ENCODE peak calls at places on chromosomes 13 and 19, in five cellular contexts. One of them, this sample, is unnamed.

GRCh38 chr19:11381535-11382369 is 2.4 kb downstream of the EPOR start:
- DNase-seq in MM.1S: peak; percentile 92
- DNase-seq in PC-3: peak; percentile 99
- DNase-seq in GM23338: peak; percentile 96
- DNase-seq in neural progenitor cell: peak; percentile 95
- DNase-seq in this sample: no peak

GRCh38 chr19:58562126-58563033 is 4.0 kb upstream of the UBE2M start:
- DNase-seq in MM.1S: no peak
- DNase-seq in PC-3: peak; percentile 55
- DNase-seq in GM23338: peak; percentile 78
- DNase-seq in neural progenitor cell: peak; percentile 52
- DNase-seq in this sample: no peak

GRCh38 chr19:32337176-32337808 is 8.1 kb upstream of the ZNF507 start:
- DNase-seq in MM.1S: no peak
- DNase-seq in PC-3: no peak
- DNase-seq in GM23338: no peak
- DNase-seq in neural progenitor cell: no peak
- DNase-seq in this sample: no peak

GRCh38 chr13:36919833-36920611 is at the start of gene SMAD9:
- DNase-seq in MM.1S: peak; percentile 9
- DNase-seq in PC-3: peak; percentile 48
- DNase-seq in GM23338: peak; percentile 78
- DNase-seq in neural progenitor cell: peak; percentile 91
- DNase-seq in this sample: no peak

GRCh38 chr19:44943801-44944249 is 1.8 kb downstream of the APOC4 start:
- DNase-seq in MM.1S: no peak
- DNase-seq in PC-3: no peak
- DNase-seq in GM23338: no peak
- DNase-seq in neural progenitor cell: no peak
- DNase-seq in this sample: no peak

GRCh38 chr13:25051065-25051464 is 44.9 kb upstream of the PABPC3 start:
- DNase-seq in MM.1S: no peak
- DNase-seq in PC-3: no peak
- DNase-seq in GM23338: no peak
- DNase-seq in neural progenitor cell: no peak
- DNase-seq in this sample: no peak

GRCh38 chr19:28469544-28469943 is 743.4 kb downstream of the UQCRFS1 start:
- DNase-seq in MM.1S: no peak
- DNase-seq in PC-3: no peak
- DNase-seq in GM23338: no peak
- DNase-seq in neural progenitor cell: no peak
- DNase-seq in this sample: no peak

GRCh38 chr19:30071871-30072270 is 129.8 kb downstream of the URI1 start:
- DNase-seq in MM.1S: no peak
- DNase-seq in PC-3: no peak
- DNase-seq in GM23338: no peak
- DNase-seq in neural progenitor cell: no peak
- DNase-seq in this sample: no peak

GRCh38 chr19:16400911-16401675 is 70.7 kb downstream of the EPS15L1 start:
- DNase-seq in MM.1S: no peak
- DNase-seq in PC-3: no peak
- DNase-seq in GM23338: no peak
- DNase-seq in neural progenitor cell: no peak
- DNase-seq in this sample: no peak

GRCh38 chr13:40637644-40638043 is 28.8 kb downstream of the FOXO1 start:
- DNase-seq in MM.1S: no peak
- DNase-seq in PC-3: no peak
- DNase-seq in GM23338: no peak
- DNase-seq in neural progenitor cell: no peak
- DNase-seq in this sample: no peak
- H3F3A ChIP-seq in MM.1S: no peaks in the 10 kb centered on the region
- H3F3A ChIP-seq in PC-3: no peaks in the 10 kb centered on the region
- H3F3A ChIP-seq in GM23338: no peaks in the 10 kb centered on the region
- H3F3A ChIP-seq in neural progenitor cell: no peaks in the 10 kb centered on the region
- H3F3A ChIP-seq in this sample: peaks cover 8% of the 10 kb centered on the region

DNA sequence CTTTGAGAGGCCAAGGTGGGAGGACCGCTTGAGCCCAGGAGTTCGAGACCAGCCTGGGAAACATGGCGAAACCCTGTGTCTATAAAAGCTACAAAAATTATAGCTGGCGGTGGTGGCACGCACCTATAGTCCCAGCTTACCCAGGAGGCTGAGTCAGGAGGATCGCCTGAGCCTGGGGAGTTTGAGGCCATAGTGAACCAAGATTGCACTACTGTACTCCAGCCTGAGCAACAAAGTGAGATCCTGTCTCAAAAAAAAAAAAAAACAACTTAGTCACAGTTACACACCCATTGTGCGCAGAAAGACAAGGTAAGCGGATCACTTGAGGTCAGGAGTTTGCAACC is 728 bp upstream of the DENND1C start:
- DNase-seq in MM.1S: no peak
- DNase-seq in PC-3: no peak
- DNase-seq in GM23338: no peak
- DNase-seq in neural progenitor cell: no peak
- DNase-seq in this sample: no peak
- H3K27ac ChIP-seq in MM.1S: no peak overlapping the region
- H3K27ac ChIP-seq in PC-3: no peak overlapping the region
- H3K27ac ChIP-seq in GM23338: no peak overlapping the region
- H3K27ac ChIP-seq in neural progenitor cell: no peak overlapping the region
- H3K27ac ChIP-seq in this sample: no peak overlapping the region

DNA sequence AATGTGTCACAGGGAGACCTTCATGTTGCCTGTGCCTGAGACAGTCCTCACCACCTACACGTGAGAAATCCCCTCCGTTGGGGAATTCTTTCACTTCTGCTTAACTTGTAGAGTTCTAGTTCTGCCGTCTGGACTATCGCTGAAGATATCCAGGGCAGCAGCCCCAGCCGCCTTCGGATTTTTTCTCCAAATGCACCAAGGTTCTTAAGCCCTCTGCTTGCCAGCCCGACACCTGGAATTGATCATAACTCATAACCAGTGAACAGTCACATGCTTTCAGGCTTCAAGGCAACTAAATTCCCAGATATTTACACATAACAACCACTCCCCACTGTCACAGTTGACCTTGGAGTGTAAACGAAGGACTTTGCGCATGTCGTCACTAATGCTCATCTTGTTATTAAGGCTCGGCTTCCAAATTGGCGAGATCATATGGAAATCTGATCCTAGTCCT is 114.4 kb downstream of the RAB20 start:
- DNase-seq in MM.1S: no peak
- DNase-seq in PC-3: no peak
- DNase-seq in GM23338: no peak
- DNase-seq in neural progenitor cell: no peak
- DNase-seq in this sample: no peak
- H3K36me3 ChIP-seq in MM.1S: no peaks in the 10 kb centered on the region
- H3K36me3 ChIP-seq in PC-3: no peaks in the 10 kb centered on the region
- H3K36me3 ChIP-seq in GM23338: peaks cover 5% of the 10 kb centered on the region
- H3K36me3 ChIP-seq in neural progenitor cell: no peaks in the 10 kb centered on the region
- H3K36me3 ChIP-seq in this sample: no peaks in the 10 kb centered on the region

DNA sequence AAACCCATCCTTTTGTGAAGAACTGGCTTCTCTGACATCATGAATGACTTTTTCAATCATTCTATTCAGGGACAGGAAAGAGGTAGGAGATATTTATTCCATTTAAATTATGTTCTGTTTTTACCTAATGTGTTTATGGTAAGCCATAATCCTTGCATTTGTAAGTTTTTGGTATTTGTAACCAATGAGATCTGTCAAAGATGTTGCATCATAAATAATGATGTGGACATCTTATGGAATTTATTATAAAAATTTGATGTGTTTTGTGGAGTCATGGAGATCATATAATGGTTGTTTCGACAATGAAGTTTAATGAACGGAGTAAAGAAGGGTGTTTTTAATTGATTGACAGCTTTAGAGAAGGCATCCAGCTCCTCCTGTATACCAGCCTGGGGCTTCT is 67.6 kb downstream of the LMO7 start:
- DNase-seq in MM.1S: no peak
- DNase-seq in PC-3: no peak
- DNase-seq in GM23338: no peak
- DNase-seq in neural progenitor cell: no peak
- DNase-seq in this sample: no peak
- H3F3A ChIP-seq in MM.1S: no peaks in the 10 kb centered on the region
- H3F3A ChIP-seq in PC-3: peaks cover 7% of the 10 kb centered on the region
- H3F3A ChIP-seq in GM23338: no peaks in the 10 kb centered on the region
- H3F3A ChIP-seq in neural progenitor cell: no peaks in the 10 kb centered on the region
- H3F3A ChIP-seq in this sample: peaks cover 36% of the 10 kb centered on the region

GRCh38 chr13:49370390-49370789 is 73.5 kb downstream of the CAB39L start:
- DNase-seq in MM.1S: no peak
- DNase-seq in PC-3: no peak
- DNase-seq in GM23338: no peak
- DNase-seq in neural progenitor cell: peak; percentile 28
- DNase-seq in this sample: no peak
- H3K27ac ChIP-seq in MM.1S: no peak overlapping the region
- H3K27ac ChIP-seq in PC-3: no peak overlapping the region
- H3K27ac ChIP-seq in GM23338: no peak overlapping the region
- H3K27ac ChIP-seq in neural progenitor cell: no peak overlapping the region
- H3K27ac ChIP-seq in this sample: no peak overlapping the region

GRCh38 chr13:26619321-26619720 is 61.8 kb downstream of the WASF3 start:
- DNase-seq in MM.1S: no peak
- DNase-seq in PC-3: peak; percentile 18
- DNase-seq in GM23338: no peak
- DNase-seq in neural progenitor cell: no peak
- DNase-seq in this sample: no peak
- H3K36me3 ChIP-seq in MM.1S: no peaks in the 10 kb centered on the region
- H3K36me3 ChIP-seq in PC-3: peaks cover 2% of the 10 kb centered on the region
- H3K36me3 ChIP-seq in GM23338: peaks cover 2% of the 10 kb centered on the region
- H3K36me3 ChIP-seq in neural progenitor cell: peaks cover 18% of the 10 kb centered on the region
- H3K36me3 ChIP-seq in this sample: no peaks in the 10 kb centered on the region